ENCODE peak calls at places on chromosomes 6 and 20, in six cellular contexts. K, R, Q, P, Y and Z are unnamed samples.

GRCh38 chr20:24018796-24019195 is 30.2 kb upstream of the GGTLC1 start:
- DNase-seq in Y (no peak), K (no peak), Q (no peak), R (no peak), P (no peak), Z (no peak)

GRCh38 chr6:136923954-136924291 is 1.8 kb downstream of the SLC35D3 start:
- DNase-seq in K (no peak), P (no peak), Q (no peak), R (no peak), Y (no peak), Z (no peak)

GRCh38 chr6:33719326-33719987 is 8.0 kb upstream of the UQCC2 start:
- DNase-seq in Q (no peak), P (no peak), Y (no peak), K (no peak), R (no peak), Z (no peak)

GRCh38 chr20:826695-827323 is 6.7 kb upstream of the FAM110A start:
- DNase-seq in Q (no peak), P (no peak), K (no peak), Y (no peak), R (no peak), Z (no peak)

GRCh38 chr20:14518648-14519047 is 181.2 kb upstream of the FLRT3 start:
- DNase-seq in R (no peak), Q (no peak), P (no peak), Y (no peak), K (no peak), Z (no peak)

GRCh38 chr6:127484207-127484858 is 25.1 kb upstream of the KIAA0408 start:
- DNase-seq in K (peak), R (peak), P (peak), Y (no peak), Q (peak), Z (peak)

GRCh38 chr6:122799140-122799539 is 10.1 kb downstream of the SMPDL3A start:
- DNase-seq in K (no peak), P (no peak), R (no peak), Y (no peak), Q (no peak), Z (no peak)

GRCh38 chr20:41095110-41095969 is 42.0 kb upstream of the PLCG1 start:
- DNase-seq in P (peak), Q (peak), R (peak), K (peak), Y (peak), Z (peak)

GRCh38 chr20:7943891-7944290 is 3.6 kb upstream of the HAO1 start:
- DNase-seq in P (no peak), K (no peak), Q (no peak), Y (no peak), R (no peak), Z (no peak)

GRCh38 chr6:131995924-131996323 is 44.8 kb upstream of the CCN2 start:
- DNase-seq in P (peak), Q (peak), R (peak), Y (peak), K (peak), Z (peak)

GRCh38 chr6:87741001-87741650 is 39.1 kb upstream of the AKIRIN2 start:
- DNase-seq in P (no peak), K (no peak), Y (no peak), R (no peak), Q (no peak), Z (no peak)

GRCh38 chr6:39102024-39102820 is 12.8 kb downstream of the SAYSD1 start:
- DNase-seq in P (peak), R (peak), Q (peak), K (peak), Y (no peak), Z (peak)

GRCh38 chr20:33697129-33697528 is 10.9 kb upstream of the E2F1 start:
- DNase-seq in K (no peak), Q (peak), R (peak), Y (no peak), P (peak), Z (peak)

GRCh38 chr6:165831812-165832470 is 168.9 kb upstream of the PDE10A start:
- DNase-seq in P (no peak), Q (no peak), K (no peak), R (no peak), Y (no peak), Z (no peak)

GRCh38 chr6:139361211-139361610 is 13.2 kb downstream of the CITED2 start:
- DNase-seq in R (no peak), Q (no peak), K (no peak), Y (no peak), P (no peak), Z (no peak)

GRCh38 chr6:158536891-158537798 is 22.7 kb upstream of the TMEM181 start:
- DNase-seq in Q (no peak), P (no peak), R (peak), K (no peak), Y (peak), Z (peak)
- TF ChIP-seq CTCF in Q (no peak), P (no peak), R (no peak), K (no peak), Y (no peak), Z (no peak)

GRCh38 chr6:157268835-157269234 is 54.5 kb downstream of the TMEM242 start:
- DNase-seq in R (peak), Y (no peak), P (no peak), K (peak), Q (no peak), Z (no peak)

GRCh38 chr6:157271441-157271840 is 51.9 kb downstream of the TMEM242 start:
- DNase-seq in K (no peak), Y (no peak), Q (no peak), R (no peak), P (no peak), Z (no peak)

GRCh38 chr6:157269261-157269794 is 54.0 kb downstream of the TMEM242 start:
- DNase-seq in K (peak), R (peak), Q (peak), Y (no peak), P (peak), Z (peak)

GRCh38 chr6:157270916-157271315 is 52.4 kb downstream of the TMEM242 start:
- DNase-seq in Q (no peak), K (no peak), Y (no peak), R (no peak), P (no peak), Z (no peak)

GRCh38 chr6:157270308-157270707 is 53.0 kb downstream of the TMEM242 start:
- DNase-seq in Y (no peak), Q (no peak), K (no peak), R (no peak), P (no peak), Z (no peak)
- H3K4me3 ChIP-seq in Y (no peak), Q (no peak), K (no peak), R (no peak), P (no peak), Z (no peak)

GRCh38 chr6:101650402-101651100 is 257.0 kb downstream of the GRIK2 start:
- DNase-seq in R (no peak), Y (no peak), Q (no peak), K (no peak), P (no peak), Z (no peak)

GRCh38 chr6:101640131-101640530 is 246.6 kb downstream of the GRIK2 start:
- DNase-seq in Q (peak), K (peak), P (no peak), Y (no peak), R (no peak), Z (no peak)

GRCh38 chr6:101645770-101646169 is 252.3 kb downstream of the GRIK2 start:
- DNase-seq in K (peak), Y (no peak), R (no peak), Q (no peak), P (no peak), Z (peak)
- TF ChIP-seq CTCF in K (peak), Y (no peak), R (peak), Q (no peak), P (peak), Z (no peak)

GRCh38 chr6:36954262-36954931 is at the start of gene PI16:
- DNase-seq in R (no peak), P (no peak), K (no peak), Q (no peak), Y (no peak), Z (no peak)
- H3K4me3 ChIP-seq in R (no peak), P (no peak), K (no peak), Q (no peak), Y (no peak), Z (no peak)

GRCh38 chr6:151649835-151650234 is 156.0 kb downstream of the CCDC170 start:
- DNase-seq in Q (no peak), R (no peak), K (no peak), Y (no peak), P (no peak), Z (no peak)

GRCh38 chr6:151651639-151652038 is 155.8 kb upstream of the ESR1 start:
- DNase-seq in Q (no peak), R (no peak), Y (no peak), P (no peak), K (no peak), Z (no peak)

GRCh38 chr6:151652338-151652737 is 155.1 kb upstream of the ESR1 start:
- DNase-seq in Y (no peak), K (no peak), Q (no peak), P (no peak), R (no peak), Z (no peak)

DNA sequence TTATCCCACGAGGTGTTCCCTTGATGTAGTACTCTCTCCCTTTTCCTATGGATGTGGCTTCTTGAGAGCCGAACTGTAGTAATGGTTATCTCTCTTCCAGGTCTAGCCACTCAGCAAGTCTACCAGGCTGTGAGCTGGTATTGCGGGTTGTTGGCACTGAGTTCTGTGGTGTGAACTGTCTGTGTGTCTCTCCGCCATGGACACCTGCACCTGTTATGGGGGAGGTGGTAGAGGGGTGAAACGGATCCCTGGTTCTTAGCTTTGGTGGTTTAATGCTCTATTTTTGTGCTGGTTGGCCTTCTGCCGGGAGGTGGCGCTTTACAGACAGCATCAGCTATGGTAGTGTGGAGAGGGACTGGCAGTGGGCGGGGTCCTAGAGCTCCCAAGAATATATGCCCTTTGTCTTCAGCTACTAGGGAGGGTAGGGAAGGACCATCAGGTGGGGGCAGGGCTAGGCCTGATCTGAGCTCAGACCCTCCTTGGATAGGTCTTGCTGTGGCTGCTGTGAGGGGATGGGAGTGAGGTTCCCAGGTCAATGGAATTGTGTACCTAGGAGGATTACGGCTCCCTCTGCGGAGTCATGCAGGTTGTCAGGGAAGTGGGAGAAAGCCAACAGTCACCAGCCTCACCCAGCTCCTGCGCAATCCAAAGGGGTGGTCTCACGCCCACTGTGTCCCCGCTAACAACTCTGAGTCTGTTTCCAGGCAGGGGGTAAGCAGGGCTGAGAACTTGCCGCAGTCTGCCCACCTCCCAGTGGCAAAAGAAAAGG is 154.2 kb downstream of the CCDC170 start:
- DNase-seq in Y (peak), Q (no peak), R (no peak), K (peak), P (no peak), Z (no peak)
- TF ChIP-seq CTCF in Y (peak), Q (peak), R (peak), K (peak), P (no peak), Z (no peak)

GRCh38 chr20:11585752-11586352 is 331.8 kb upstream of the BTBD3 start:
- DNase-seq in K (peak), Q (peak), Y (peak), P (peak), R (peak), Z (peak)
- H3K4me3 ChIP-seq in K (no peak), Q (no peak), Y (no peak), P (no peak), R (no peak), Z (no peak)

DNA sequence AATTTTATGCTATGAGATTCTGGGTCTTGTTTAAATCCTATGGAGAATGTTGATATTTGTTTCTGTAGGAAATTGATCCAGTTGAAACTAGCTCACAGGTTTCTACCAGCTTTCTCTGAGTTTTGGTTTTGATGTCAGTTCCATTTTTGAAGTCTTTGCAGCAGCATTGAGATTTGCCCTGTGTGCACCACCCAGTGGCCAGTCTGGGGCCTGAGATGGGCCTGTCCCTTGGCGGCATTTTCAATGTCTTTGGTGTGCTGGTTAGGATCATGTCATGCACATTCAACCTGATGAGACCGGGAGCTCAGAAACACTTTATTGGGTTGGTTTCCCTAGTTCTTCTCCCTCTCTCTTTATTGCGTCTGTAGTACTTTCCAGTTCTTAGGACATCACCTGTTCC is 395.2 kb upstream of the MAP3K7 start:
- DNase-seq in K (no peak), Q (no peak), Y (no peak), P (no peak), R (no peak), Z (no peak)
- TF ChIP-seq CTCF in K (no peak), Q (no peak), Y (peak), P (no peak), R (no peak), Z (no peak)

GRCh38 chr6:3882865-3883264 is 33.7 kb downstream of the FAM50B start:
- DNase-seq in Y (no peak), P (peak), R (peak), K (no peak), Q (peak), Z (peak)
- H3K4me3 ChIP-seq in Y (no peak), P (no peak), R (no peak), K (no peak), Q (no peak), Z (no peak)